ENCODE peak calls at places on chromosomes 13 and 19, in ten cellular contexts. J, N, S, L, T, Z, I, H, B and K are unnamed samples.

GRCh38 chr13:50829896-50830295 is 13.6 kb downstream of the DLEU7 start:
- DNase-seq in J (no peak), N (no peak), S (no peak), L (peak), T (no peak), Z (peak), I (no peak), H (no peak), B (no peak), K (no peak)

GRCh38 chr19:40806385-40807146 is 7.6 kb downstream of the EGLN2 start:
- DNase-seq in J (peak), N (peak), S (peak), L (peak), T (no peak), Z (peak), I (peak), H (peak), B (peak), K (peak)

GRCh38 chr19:45637890-45638667 is 1.1 kb downstream of the EML2 start:
- DNase-seq in J (no peak), N (peak), S (no peak), L (no peak), T (no peak), Z (peak), I (no peak), H (peak), B (no peak), K (no peak)

GRCh38 chr13:42760949-42761348 is 20.4 kb upstream of the FAM216B start:
- DNase-seq in J (no peak), N (no peak), S (no peak), L (no peak), T (no peak), Z (no peak), I (no peak), H (peak), B (no peak), K (no peak)

GRCh38 chr19:6890421-6890913 is 3.1 kb downstream of the ADGRE1 start:
- DNase-seq in J (peak), N (no peak), S (no peak), L (no peak), T (no peak), Z (no peak), I (no peak), H (no peak), B (no peak), K (no peak)

GRCh38 chr13:90545070-90545840 is 802.2 kb upstream of the MIR17HG start:
- DNase-seq in J (no peak), N (no peak), S (no peak), L (no peak), T (no peak), Z (no peak), I (no peak), H (peak), B (no peak), K (no peak)

GRCh38 chr13:110521946-110522345 is 39.6 kb downstream of the RAB20 start:
- DNase-seq in J (no peak), N (no peak), S (no peak), L (peak), T (no peak), Z (no peak), I (no peak), H (no peak), B (no peak), K (no peak)

GRCh38 chr13:94710081-94710809 is 2.1 kb downstream of the SOX21 start:
- DNase-seq in J (no peak), N (no peak), S (no peak), L (no peak), T (no peak), Z (no peak), I (no peak), H (no peak), B (no peak), K (no peak)

GRCh38 chr13:45799451-45799850 is 52.1 kb downstream of the SIAH3 start:
- DNase-seq in J (no peak), N (no peak), S (no peak), L (no peak), T (no peak), Z (no peak), I (no peak), H (no peak), B (no peak), K (no peak)

GRCh38 chr13:112242777-112243176 is 133.4 kb upstream of the SPACA7 start:
- DNase-seq in J (no peak), N (no peak), S (no peak), L (no peak), T (no peak), Z (no peak), I (no peak), H (no peak), B (no peak), K (no peak)

GRCh38 chr13:34750078-34750703 is 191.9 kb upstream of the NBEA start:
- DNase-seq in J (no peak), N (no peak), S (no peak), L (no peak), T (peak), Z (no peak), I (peak), H (peak), B (no peak), K (no peak)

GRCh38 chr13:110925023-110925608 is 10.2 kb upstream of the ANKRD10 start:
- DNase-seq in J (peak), N (no peak), S (no peak), L (no peak), T (no peak), Z (no peak), I (no peak), H (no peak), B (no peak), K (no peak)

GRCh38 chr13:27440408-27440807 is 10.0 kb downstream of the MTIF3 start:
- DNase-seq in J (no peak), N (no peak), S (no peak), L (no peak), T (no peak), Z (no peak), I (no peak), H (no peak), B (no peak), K (no peak)

GRCh38 chr13:73338389-73338788 is 279.6 kb downstream of the KLF5 start:
- DNase-seq in J (no peak), N (no peak), S (no peak), L (peak), T (no peak), Z (no peak), I (no peak), H (peak), B (no peak), K (no peak)

GRCh38 chr19:4052114-4052992 is 14.3 kb downstream of the ZBTB7A start:
- DNase-seq in J (no peak), N (no peak), S (no peak), L (peak), T (no peak), Z (no peak), I (peak), H (peak), B (no peak), K (no peak)

GRCh38 chr19:17183858-17184271 is 31.3 kb upstream of the USE1 start:
- DNase-seq in J (peak), N (no peak), S (no peak), L (peak), T (no peak), Z (no peak), I (no peak), H (no peak), B (no peak), K (no peak)

GRCh38 chr13:78732445-78733017 is 73.6 kb upstream of the OBI1 start:
- DNase-seq in J (no peak), N (no peak), S (no peak), L (no peak), T (no peak), Z (no peak), I (no peak), H (no peak), B (no peak), K (no peak)

GRCh38 chr13:65606622-65607021 is 1623.5 kb downstream of the PCDH9 start:
- DNase-seq in J (no peak), N (no peak), S (no peak), L (no peak), T (no peak), Z (peak), I (no peak), H (no peak), B (no peak), K (no peak)

GRCh38 chr19:49939721-49940481 is 10.6 kb upstream of the NUP62 start:
- DNase-seq in J (no peak), N (no peak), S (no peak), L (no peak), T (no peak), Z (no peak), I (no peak), H (no peak), B (no peak), K (no peak)

GRCh38 chr19:10424011-10424637 is 3.8 kb downstream of the PDE4A start:
- DNase-seq in J (peak), N (peak), S (peak), L (peak), T (peak), Z (peak), I (peak), H (peak), B (peak), K (peak)

GRCh38 chr13:98291658-98292057 is 114.6 kb upstream of the RNF113B start:
- DNase-seq in J (no peak), N (no peak), S (no peak), L (no peak), T (no peak), Z (no peak), I (no peak), H (peak), B (no peak), K (no peak)

GRCh38 chr13:28282451-28282850 is 144.1 kb downstream of the PAN3 start:
- DNase-seq in J (no peak), N (no peak), S (no peak), L (no peak), T (no peak), Z (no peak), I (no peak), H (no peak), B (no peak), K (no peak)

GRCh38 chr19:17385878-17386611 is 8.0 kb downstream of the CCDC194 start:
- DNase-seq in J (peak), N (peak), S (peak), L (peak), T (peak), Z (peak), I (peak), H (peak), B (peak), K (peak)

GRCh38 chr19:39916236-39916635 is 18.2 kb downstream of the FCGBP start:
- DNase-seq in J (no peak), N (no peak), S (no peak), L (no peak), T (no peak), Z (no peak), I (no peak), H (no peak), B (no peak), K (no peak)

GRCh38 chr13:27170521-27171243 is 929 bp downstream of the USP12 start:
- DNase-seq in J (peak), N (peak), S (peak), L (no peak), T (peak), Z (no peak), I (peak), H (peak), B (peak), K (no peak)

GRCh38 chr19:29372921-29373797 is 152.6 kb upstream of the VSTM2B start:
- DNase-seq in J (no peak), N (peak), S (no peak), L (no peak), T (no peak), Z (no peak), I (no peak), H (no peak), B (no peak), K (no peak)

GRCh38 chr13:22487932-22488331 is 692.8 kb upstream of the SGCG start:
- DNase-seq in J (no peak), N (no peak), S (no peak), L (no peak), T (no peak), Z (peak), I (no peak), H (no peak), B (no peak), K (no peak)

GRCh38 chr13:105920375-105920774 is 615.1 kb downstream of the EFNB2 start:
- DNase-seq in J (no peak), N (peak), S (no peak), L (peak), T (no peak), Z (peak), I (no peak), H (no peak), B (no peak), K (no peak)

GRCh38 chr19:6753178-6754031 is 13.8 kb downstream of the SH2D3A start:
- DNase-seq in J (peak), N (peak), S (peak), L (peak), T (no peak), Z (peak), I (peak), H (peak), B (peak), K (peak)

GRCh38 chr13:98970293-98970692 is 7.6 kb downstream of the DOCK9 start:
- DNase-seq in J (no peak), N (no peak), S (no peak), L (no peak), T (no peak), Z (no peak), I (no peak), H (no peak), B (no peak), K (no peak)

GRCh38 chr19:34995551-34995950 is 4.6 kb upstream of the GRAMD1A start:
- DNase-seq in J (no peak), N (no peak), S (no peak), L (no peak), T (no peak), Z (no peak), I (no peak), H (peak), B (no peak), K (no peak)

GRCh38 chr19:56837892-56838679 is 2.4 kb downstream of the PEG3 start:
- DNase-seq in J (no peak), N (no peak), S (no peak), L (no peak), T (no peak), Z (no peak), I (peak), H (peak), B (no peak), K (no peak)

GRCh38 chr19:1045247-1045603 is 5.3 kb downstream of the ABCA7 start:
- DNase-seq in J (peak), N (no peak), S (no peak), L (peak), T (no peak), Z (no peak), I (no peak), H (peak), B (no peak), K (peak)

GRCh38 chr13:64538711-64539110 is 2691.4 kb downstream of the PCDH9 start:
- DNase-seq in J (no peak), N (no peak), S (no peak), L (no peak), T (no peak), Z (no peak), I (no peak), H (no peak), B (no peak), K (no peak)

GRCh38 chr19:53951436-53951835 is 11.3 kb upstream of the CACNG8 start:
- DNase-seq in J (no peak), N (no peak), S (no peak), L (no peak), T (no peak), Z (no peak), I (no peak), H (no peak), B (no peak), K (no peak)